ENCODE peak calls at places on chromosomes 16 and 17, in four cellular contexts. One of them, this sample, is unnamed.

GRCh38 chr17:55200904-55201608 is 63.7 kb upstream of the HLF start:
- DNase-seq in NCI-H1105: no peak
- DNase-seq in cerebellar nuclear complex: no peak
- DNase-seq in iris pigment epithelial cell: no peak
- DNase-seq in this sample: no peak

GRCh38 chr16:30562021-30562420 is 3.8 kb upstream of the ZNF764 start:
- DNase-seq in cerebellar nuclear complex: no peak
- DNase-seq in NCI-H1105: no peak
- DNase-seq in iris pigment epithelial cell: no peak
- DNase-seq in this sample: no peak

GRCh38 chr17:36594626-36595401 is 3.1 kb downstream of the DHRS11 start:
- DNase-seq in iris pigment epithelial cell: no peak
- DNase-seq in cerebellar nuclear complex: no peak
- DNase-seq in NCI-H1105: no peak
- DNase-seq in this sample: no peak

GRCh38 chr16:13529193-13529982 is 390.6 kb upstream of the ERCC4 start:
- DNase-seq in iris pigment epithelial cell: no peak
- DNase-seq in cerebellar nuclear complex: no peak
- DNase-seq in NCI-H1105: no peak
- DNase-seq in this sample: no peak

GRCh38 chr16:89972244-89973234 is 24.0 kb downstream of the DEF8 start:
- DNase-seq in cerebellar nuclear complex: no peak
- DNase-seq in NCI-H1105: peak
- DNase-seq in iris pigment epithelial cell: peak
- DNase-seq in this sample: peak

GRCh38 chr16:85460983-85461813 is 151.9 kb upstream of the GSE1 start:
- DNase-seq in cerebellar nuclear complex: no peak
- DNase-seq in NCI-H1105: peak
- DNase-seq in iris pigment epithelial cell: peak
- DNase-seq in this sample: peak

GRCh38 chr16:68367034-68367433 is 56.2 kb downstream of the PRMT7 start:
- DNase-seq in iris pigment epithelial cell: peak
- DNase-seq in NCI-H1105: no peak
- DNase-seq in cerebellar nuclear complex: no peak
- DNase-seq in this sample: peak

GRCh38 chr17:82494236-82495055 is 25.1 kb upstream of the FOXK2 start:
- DNase-seq in iris pigment epithelial cell: peak
- DNase-seq in cerebellar nuclear complex: no peak
- DNase-seq in NCI-H1105: peak
- DNase-seq in this sample: peak

GRCh38 chr16:69223882-69224281 is 36.9 kb downstream of the SNTB2 start:
- DNase-seq in iris pigment epithelial cell: peak
- DNase-seq in cerebellar nuclear complex: no peak
- DNase-seq in NCI-H1105: no peak
- DNase-seq in this sample: no peak

This sample was measured in adipocyte.